ENCODE peak calls at places on chromosomes 5 and 9, in eight cellular contexts. U is transverse colon, J is left lung, P is psoas muscle, C is GM23338, B is lung, W is adrenal gland, K is fibroblast of lung. G is an unnamed sample.
A peak's percentile ranks its signal among the peaks of the same experiment; 100 is the strongest.

GRCh38 chr5:61805101-61805500 is 473.0 kb downstream of the ZSWIM6 start:
- DNase-seq in P (no peak), B (no peak), J (no peak), W (no peak), K (peak; percentile 91), C (no peak), U (no peak), G (no peak)

GRCh38 chr5:62144395-62145022 is 161.5 kb upstream of the KIF2A start:
- DNase-seq in U (no peak), P (no peak), W (no peak), B (peak; percentile 36), K (peak; percentile 55), C (no peak), J (no peak), G (no peak)

GRCh38 chr9:127047971-127048370 is 74.5 kb downstream of the ANGPTL2 start:
- DNase-seq in C (no peak), J (no peak), P (no peak), W (no peak), U (no peak), B (no peak), K (no peak), G (no peak)

GRCh38 chr5:169592937-169593650 is 9.5 kb downstream of the SPDL1 start:
- DNase-seq in W (no peak), B (no peak), J (no peak), K (peak; percentile 71), C (no peak), P (no peak), U (no peak), G (no peak)

GRCh38 chr9:79210541-79211243 is 361.1 kb upstream of the TLE4 start:
- DNase-seq in K (no peak), J (no peak), W (no peak), U (no peak), P (no peak), B (no peak), C (no peak), G (no peak)

GRCh38 chr9:100030548-100030947 is 68.3 kb downstream of the ERP44 start:
- DNase-seq in U (no peak), K (no peak), B (no peak), J (no peak), C (no peak), W (no peak), P (no peak), G (no peak)

GRCh38 chr9:131972889-131973288 is 106.8 kb downstream of the MED27 start:
- DNase-seq in P (no peak), B (no peak), K (no peak), J (no peak), W (no peak), C (no peak), U (no peak), G (no peak)

GRCh38 chr5:78896128-78896527 is 89.0 kb downstream of the ARSB start:
- DNase-seq in C (no peak), U (no peak), B (no peak), J (no peak), W (no peak), P (no peak), K (peak; percentile 84), G (peak; percentile 43)

GRCh38 chr5:88787856-88788255 is 95.1 kb downstream of the MEF2C start:
- DNase-seq in W (no peak), J (no peak), P (no peak), K (peak; percentile 62), U (no peak), C (no peak), B (no peak), G (no peak)

GRCh38 chr5:107542831-107543231 is 127.9 kb downstream of the EFNA5 start:
- DNase-seq in B (peak; percentile 74), C (no peak), U (peak; percentile 39), K (peak; percentile 73), P (peak; percentile 90), W (peak; percentile 29), J (peak; percentile 82), G (peak; percentile 64)

DNA sequence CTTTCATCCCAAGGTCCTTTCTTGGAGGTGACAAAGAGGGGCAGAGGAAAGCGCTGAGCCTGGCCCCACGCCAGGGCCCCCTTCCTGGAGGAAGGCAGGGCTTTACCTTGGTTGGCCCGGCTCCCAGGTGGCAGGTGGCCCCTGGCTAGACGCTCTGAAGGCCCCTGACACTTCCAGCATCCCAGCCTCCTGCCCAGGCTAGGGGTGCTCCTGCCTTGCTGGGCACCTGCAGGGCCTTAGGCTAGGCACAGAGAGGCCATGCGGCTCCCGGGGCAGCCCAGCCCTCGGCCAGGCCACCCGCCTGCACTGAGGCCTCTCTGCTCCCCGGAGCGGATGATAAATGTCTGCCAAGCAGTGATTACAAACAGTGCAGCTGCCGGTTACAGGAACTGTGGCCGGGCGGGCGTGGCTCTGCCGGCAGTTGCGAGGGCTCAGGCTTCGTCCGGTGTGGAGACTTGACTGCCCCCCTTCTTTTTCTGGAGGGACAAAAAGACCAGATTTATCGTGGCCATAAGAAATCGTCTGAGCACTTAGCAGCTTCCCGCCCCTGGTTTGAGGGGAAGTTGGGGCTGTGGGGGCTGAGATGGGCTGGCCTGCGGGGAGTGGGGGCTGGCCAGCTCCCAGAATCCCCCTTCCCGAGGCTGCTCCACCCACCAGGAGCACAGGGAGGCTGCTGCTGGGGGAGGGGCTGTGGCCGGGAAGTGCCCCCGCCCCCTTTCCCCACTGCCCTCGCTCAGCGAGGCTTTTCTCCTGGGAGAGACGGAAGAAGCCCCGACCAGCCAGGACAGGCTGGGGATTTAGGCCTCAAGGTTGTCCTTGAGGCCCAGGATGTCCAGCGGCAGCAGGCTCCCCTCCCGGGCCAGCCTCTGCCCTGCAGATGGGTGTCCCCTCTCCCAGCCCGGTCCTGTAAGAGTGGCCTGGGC is 31.6 kb upstream of the UBAC1 start:
- DNase-seq in K (peak; percentile 86), C (peak; percentile 79), J (peak; percentile 93), U (peak; percentile 80), P (peak; percentile 90), B (peak; percentile 80), W (peak; percentile 76), G (peak; percentile 92)
- TF ChIP-seq CTCF in K (no peak), C (no peak), J (no peak), U (no peak), P (no peak), B (no peak), W (no peak), G (no peak)

GRCh38 chr9:91907387-91908292 is 42.4 kb downstream of the ROR2 start:
- DNase-seq in K (peak; percentile 41), C (no peak), U (no peak), J (no peak), P (no peak), B (no peak), W (no peak), G (peak; percentile 37)

GRCh38 chr9:91908293-91908623 is 41.8 kb downstream of the ROR2 start:
- DNase-seq in B (no peak), U (no peak), J (no peak), C (no peak), P (no peak), W (no peak), K (no peak), G (no peak)

GRCh38 chr9:91904541-91905236 is 45.3 kb downstream of the ROR2 start:
- DNase-seq in P (no peak), C (no peak), B (no peak), K (no peak), W (no peak), U (no peak), J (no peak), G (no peak)

GRCh38 chr9:91905237-91905650 is 44.8 kb downstream of the ROR2 start:
- DNase-seq in K (no peak), W (no peak), B (no peak), P (no peak), U (no peak), J (no peak), C (no peak), G (no peak)

GRCh38 chr9:91905958-91906585 is 44.0 kb downstream of the ROR2 start:
- DNase-seq in P (no peak), J (peak; percentile 85), W (peak; percentile 52), U (peak; percentile 44), K (no peak), C (no peak), B (no peak), G (no peak)
- H3K4me3 ChIP-seq in P (peak overlapping the region; percentile 42), J (peak overlapping the region; percentile 19), W (peak overlapping the region; percentile 23), U (no peak overlapping the region), K (no peak overlapping the region), C (no peak overlapping the region), B (peak overlapping the region; percentile 16), G (no peak overlapping the region)

DNA sequence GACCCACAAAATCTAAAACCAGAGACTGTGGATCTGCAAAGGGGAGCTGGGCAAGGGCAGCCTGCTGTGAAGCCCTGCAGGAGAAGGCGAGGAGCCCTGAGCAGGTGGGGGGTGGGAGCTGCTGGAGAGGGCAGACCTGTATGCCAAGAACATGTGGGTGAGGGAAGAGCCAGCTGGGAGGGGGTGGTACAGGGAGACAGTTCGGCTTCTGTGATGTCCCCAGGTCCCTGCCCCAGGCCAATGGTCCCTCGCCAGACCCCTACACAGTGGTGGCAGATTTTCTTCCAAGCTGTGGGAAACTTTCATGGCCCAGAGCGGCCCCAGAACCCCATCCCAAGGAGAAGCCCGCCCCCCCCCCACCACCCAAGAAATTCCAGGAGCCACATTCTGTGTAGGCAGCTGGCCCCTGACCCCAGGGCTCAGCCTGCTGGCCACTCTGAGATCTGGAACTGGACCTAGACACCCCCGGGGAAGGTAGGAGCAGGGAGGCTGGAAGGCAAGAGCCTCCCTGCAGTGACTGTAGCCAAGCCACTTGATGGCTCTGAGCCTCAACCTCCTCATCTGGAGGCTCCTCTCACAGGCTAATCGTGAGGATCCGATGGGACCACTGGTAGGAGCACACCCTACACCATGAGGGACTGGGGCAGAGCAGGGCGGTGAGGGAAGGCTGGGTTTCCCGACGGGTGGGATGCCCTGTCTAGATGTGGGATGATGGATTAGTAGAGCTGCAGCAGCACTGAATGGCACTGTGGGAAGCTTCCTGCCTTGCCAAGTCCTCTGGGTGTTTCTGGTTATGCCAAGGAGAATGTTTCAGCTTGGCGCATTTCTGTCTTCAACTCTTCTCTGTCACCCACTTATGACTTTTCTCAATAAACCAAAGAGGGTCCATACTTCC is 22.6 kb upstream of the CSF1R start:
- DNase-seq in C (no peak), P (no peak), J (no peak), W (no peak), U (no peak), B (peak; percentile 26), K (no peak), G (peak; percentile 8)
- H3K4me1 ChIP-seq in C (no peaks in the 10 kb centered on the region), P (no peaks in the 10 kb centered on the region), J (peaks cover 5% of the 10 kb centered on the region), W (peaks cover 23% of the 10 kb centered on the region), U (no peaks in the 10 kb centered on the region), B (no peaks in the 10 kb centered on the region), K (peaks cover 24% of the 10 kb centered on the region), G (peaks cover 13% of the 10 kb centered on the region)

DNA sequence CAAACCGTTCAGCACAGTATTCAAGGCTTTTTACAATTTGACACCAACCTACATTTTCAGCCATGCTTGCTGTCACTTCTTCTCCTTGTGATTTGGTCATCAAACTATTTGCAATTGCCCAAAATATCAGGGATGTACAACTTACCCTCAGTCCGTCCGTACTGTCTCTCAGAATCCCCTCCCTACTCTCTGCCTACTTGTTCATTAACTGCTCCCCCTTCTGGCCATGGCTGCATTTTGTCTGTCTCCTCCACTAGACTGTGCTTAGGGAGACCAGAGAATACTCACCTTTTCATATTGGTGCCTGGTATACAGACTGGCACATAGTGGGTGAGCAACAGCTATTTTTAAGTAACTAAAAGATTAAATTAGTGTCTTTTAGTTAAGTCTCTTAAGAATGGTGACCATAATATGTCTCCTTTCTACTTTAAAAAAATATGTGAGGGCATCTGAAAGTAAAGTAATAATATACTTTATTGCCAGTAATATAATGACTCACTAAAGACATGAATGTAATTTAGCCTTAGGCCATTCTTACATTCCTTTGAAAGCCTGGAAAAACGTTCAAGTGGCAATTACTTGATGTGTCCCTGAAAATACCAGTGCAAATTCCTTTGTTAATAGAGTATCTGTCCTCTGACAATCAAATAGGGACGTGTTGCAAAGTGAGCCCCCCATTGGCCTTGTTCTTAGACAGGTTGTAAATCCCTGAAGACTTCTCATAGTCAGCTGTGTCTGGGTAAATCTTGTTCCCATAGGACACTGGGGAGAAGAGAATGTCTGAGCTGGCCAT is 27.8 kb downstream of the PRLR start:
- DNase-seq in C (peak; percentile 86), W (no peak), J (no peak), P (no peak), U (peak; percentile 51), K (peak; percentile 34), B (peak; percentile 56), G (peak; percentile 55)
- TF ChIP-seq CTCF in C (peak; percentile 86), W (peak; percentile 10), J (peak; percentile 31), P (no peak), U (peak; percentile 69), K (peak; percentile 56), B (peak; percentile 19), G (peak; percentile 56)

G was measured in BE2C.